ENCODE peak calls at places on chromosomes 4 and X, in five cellular contexts. One of them, this sample, is unnamed.

GRCh38 chrX:155877288-155877687 is 3.9 kb upstream of the VAMP7 start:
- DNase-seq in activated T-cell treated with anti-CD3 and anti-CD28 coated beads, Interleukin-2, amount 50 U/mL, for 1 hour: no peak
- DNase-seq in colonic mucosa: no peak
- DNase-seq in posterior cingulate gyrus: no peak
- DNase-seq in CD8-positive, alpha-beta memory T cell: no peak
- DNase-seq in this sample: no peak

GRCh38 chr4:40227284-40227683 is 30.5 kb downstream of the RHOH start:
- DNase-seq in colonic mucosa: no peak
- DNase-seq in activated T-cell treated with anti-CD3 and anti-CD28 coated beads, Interleukin-2, amount 50 U/mL, for 1 hour: peak
- DNase-seq in posterior cingulate gyrus: no peak
- DNase-seq in CD8-positive, alpha-beta memory T cell: no peak
- DNase-seq in this sample: no peak

GRCh38 chr4:128244379-128244778 is 43.2 kb downstream of the PGRMC2 start:
- DNase-seq in CD8-positive, alpha-beta memory T cell: no peak
- DNase-seq in colonic mucosa: no peak
- DNase-seq in posterior cingulate gyrus: no peak
- DNase-seq in activated T-cell treated with anti-CD3 and anti-CD28 coated beads, Interleukin-2, amount 50 U/mL, for 1 hour: no peak
- DNase-seq in this sample: no peak

GRCh38 chr4:16199132-16199531 is 27.1 kb downstream of the TAPT1 start:
- DNase-seq in posterior cingulate gyrus: no peak
- DNase-seq in CD8-positive, alpha-beta memory T cell: no peak
- DNase-seq in colonic mucosa: no peak
- DNase-seq in activated T-cell treated with anti-CD3 and anti-CD28 coated beads, Interleukin-2, amount 50 U/mL, for 1 hour: no peak
- DNase-seq in this sample: no peak

GRCh38 chrX:154799554-154800348 is 5.5 kb downstream of the MPP1 start:
- DNase-seq in colonic mucosa: peak
- DNase-seq in activated T-cell treated with anti-CD3 and anti-CD28 coated beads, Interleukin-2, amount 50 U/mL, for 1 hour: no peak
- DNase-seq in posterior cingulate gyrus: no peak
- DNase-seq in CD8-positive, alpha-beta memory T cell: no peak
- DNase-seq in this sample: no peak

GRCh38 chr4:133624744-133625143 is 475.6 kb downstream of the PCDH10 start:
- DNase-seq in posterior cingulate gyrus: no peak
- DNase-seq in CD8-positive, alpha-beta memory T cell: no peak
- DNase-seq in activated T-cell treated with anti-CD3 and anti-CD28 coated beads, Interleukin-2, amount 50 U/mL, for 1 hour: no peak
- DNase-seq in colonic mucosa: no peak
- DNase-seq in this sample: no peak

GRCh38 chr4:87839309-87839946 is 6.7 kb downstream of the MEPE start:
- DNase-seq in posterior cingulate gyrus: no peak
- DNase-seq in CD8-positive, alpha-beta memory T cell: no peak
- DNase-seq in colonic mucosa: no peak
- DNase-seq in activated T-cell treated with anti-CD3 and anti-CD28 coated beads, Interleukin-2, amount 50 U/mL, for 1 hour: no peak
- DNase-seq in this sample: no peak

GRCh38 chr4:17164656-17165055 is 266.2 kb upstream of the LDB2 start:
- DNase-seq in CD8-positive, alpha-beta memory T cell: no peak
- DNase-seq in posterior cingulate gyrus: no peak
- DNase-seq in colonic mucosa: no peak
- DNase-seq in activated T-cell treated with anti-CD3 and anti-CD28 coated beads, Interleukin-2, amount 50 U/mL, for 1 hour: no peak
- DNase-seq in this sample: no peak

GRCh38 chr4:8547108-8547911 is 32.9 kb upstream of the GPR78 start:
- DNase-seq in colonic mucosa: no peak
- DNase-seq in posterior cingulate gyrus: no peak
- DNase-seq in CD8-positive, alpha-beta memory T cell: no peak
- DNase-seq in activated T-cell treated with anti-CD3 and anti-CD28 coated beads, Interleukin-2, amount 50 U/mL, for 1 hour: no peak
- DNase-seq in this sample: no peak

GRCh38 chr4:85807247-85807915 is 332.4 kb downstream of the ARHGAP24 start:
- DNase-seq in colonic mucosa: no peak
- DNase-seq in CD8-positive, alpha-beta memory T cell: no peak
- DNase-seq in activated T-cell treated with anti-CD3 and anti-CD28 coated beads, Interleukin-2, amount 50 U/mL, for 1 hour: no peak
- DNase-seq in posterior cingulate gyrus: no peak
- DNase-seq in this sample: no peak

GRCh38 chr4:85842540-85842939 is 367.6 kb downstream of the ARHGAP24 start:
- DNase-seq in activated T-cell treated with anti-CD3 and anti-CD28 coated beads, Interleukin-2, amount 50 U/mL, for 1 hour: no peak
- DNase-seq in colonic mucosa: peak
- DNase-seq in posterior cingulate gyrus: no peak
- DNase-seq in CD8-positive, alpha-beta memory T cell: no peak
- DNase-seq in this sample: no peak